ENCODE peak calls at places on chromosomes 13 and 19, in seven cellular contexts. D is activated T-helper 9 cell treated with anti-CD3 and anti-CD28 coated beads, Interleukin-2, amount 50 U/mL, for 16 hours; E is CD14-positive monocyte; L is choroid plexus epithelial cell; S is NCI-H2081; P is stimulated activated CD4-positive, alpha-beta T cell treated with anti-CD3 and anti-CD28 coated beads, Interleukin-15, amount 100 ng/mL, for 1 hour; O is left cardiac atrium. C is an unnamed sample.

GRCh38 chr13:46211116-46211515 is 612 bp upstream of the LRRC63 start:
- DNase-seq in D (peak; percentile 3), E (no peak), L (no peak), S (no peak), P (no peak), O (no peak), C (no peak)

GRCh38 chr13:26735677-26736076 is 24.9 kb downstream of the GPR12 start:
- DNase-seq in D (no peak), E (no peak), L (no peak), S (no peak), P (no peak), O (no peak), C (no peak)

GRCh38 chr19:8526345-8527062 is 12.5 kb upstream of the ZNF414 start:
- DNase-seq in D (no peak), E (no peak), L (peak; percentile 93), S (peak; percentile 82), P (no peak), O (peak; percentile 94), C (no peak)

GRCh38 chr13:91667486-91667885 is 269.1 kb downstream of the GPC5 start:
- DNase-seq in D (no peak), E (no peak), L (no peak), S (no peak), P (no peak), O (no peak), C (no peak)

GRCh38 chr13:79349011-79349410 is 57.0 kb downstream of the RBM26 start:
- DNase-seq in D (no peak), E (no peak), L (no peak), S (no peak), P (no peak), O (no peak), C (no peak)

GRCh38 chr19:2154587-2155075 is 3.3 kb upstream of the AP3D1 start:
- DNase-seq in D (no peak), E (no peak), L (no peak), S (no peak), P (no peak), O (no peak), C (no peak)

GRCh38 chr13:109764474-109765292 is 21.7 kb downstream of the IRS2 start:
- DNase-seq in D (no peak), E (peak; percentile 57), L (no peak), S (no peak), P (no peak), O (no peak), C (peak; percentile 71)

GRCh38 chr19:47228168-47228936 is 2.6 kb downstream of the BBC3 start:
- DNase-seq in D (peak; percentile 33), E (peak; percentile 58), L (no peak), S (no peak), P (no peak), O (peak; percentile 60), C (no peak)

GRCh38 chr13:54614729-54615128 is 1586.1 kb downstream of the OLFM4 start:
- DNase-seq in D (no peak), E (no peak), L (no peak), S (peak; percentile 58), P (no peak), O (no peak), C (no peak)

GRCh38 chr19:5358173-5358800 is 17.7 kb upstream of the PTPRS start:
- DNase-seq in D (no peak), E (no peak), L (peak; percentile 53), S (no peak), P (no peak), O (no peak), C (no peak)

GRCh38 chr19:57190301-57190700 is 999 bp upstream of the ZNF264 start:
- DNase-seq in D (no peak), E (no peak), L (no peak), S (no peak), P (no peak), O (no peak), C (no peak)

GRCh38 chr19:35723671-35724070 is 5.9 kb downstream of the KMT2B start:
- DNase-seq in D (no peak), E (no peak), L (no peak), S (no peak), P (no peak), O (no peak), C (no peak)

GRCh38 chr19:5035817-5036732 is 67.2 kb downstream of the KDM4B start:
- DNase-seq in D (no peak), E (no peak), L (no peak), S (no peak), P (no peak), O (no peak), C (no peak)

GRCh38 chr19:3350014-3350663 is 16.2 kb upstream of the NFIC start:
- DNase-seq in D (no peak), E (no peak), L (peak; percentile 49), S (no peak), P (no peak), O (no peak), C (no peak)

GRCh38 chr13:100951031-100951430 is 276.4 kb upstream of the TMTC4 start:
- DNase-seq in D (no peak), E (no peak), L (no peak), S (no peak), P (no peak), O (no peak), C (no peak)

GRCh38 chr19:53977991-53978731 is 13.3 kb upstream of the CACNG6 start:
- DNase-seq in D (no peak), E (peak; percentile 55), L (peak; percentile 99), S (no peak), P (peak; percentile 14), O (peak; percentile 74), C (no peak)

GRCh38 chr13:57470491-57470890 is 161.1 kb upstream of the PCDH17 start:
- DNase-seq in D (no peak), E (no peak), L (no peak), S (no peak), P (no peak), O (no peak), C (no peak)